ENCODE peak calls at places on chromosome 3, in seven cellular contexts. D is PC-9; P is CD8-positive, alpha-beta T cell; H is right cardiac atrium; J is colonic mucosa; Y is breast epithelium; S is aorta. G is an unnamed sample. For H3K4me1, the result is how much of the 10 kb centered on the place peaks cover.

GRCh38 chr3:71406945-71407629 is 176.4 kb downstream of the FOXP1 start:
- DNase-seq in D (no peak), P (no peak), H (no peak), J (no peak), Y (no peak), S (no peak), G (no peak)

GRCh38 chr3:46354984-46355383 is 1.1 kb downstream of the CCR2 start:
- DNase-seq in D (no peak), P (no peak), H (no peak), J (no peak), Y (no peak), S (no peak), G (no peak)

GRCh38 chr3:89635137-89635536 is 527.7 kb downstream of the EPHA3 start:
- DNase-seq in D (no peak), P (no peak), H (no peak), J (no peak), Y (no peak), S (no peak), G (no peak)

GRCh38 chr3:156218353-156218744 is 98.0 kb downstream of the KCNAB1 start:
- DNase-seq in D (peak), P (no peak), H (no peak), J (no peak), Y (no peak), S (no peak), G (no peak)

GRCh38 chr3:179279294-179279693 is 28.4 kb upstream of the KCNMB3 start:
- DNase-seq in D (no peak), P (no peak), H (no peak), J (no peak), Y (no peak), S (no peak), G (no peak)

GRCh38 chr3:15886521-15886920 is 88.7 kb upstream of the ANKRD28 start:
- DNase-seq in D (no peak), P (no peak), H (no peak), J (no peak), Y (no peak), S (no peak), G (no peak)

GRCh38 chr3:182717216-182717615 is 76.1 kb upstream of the ATP11B start:
- DNase-seq in D (peak), P (no peak), H (no peak), J (no peak), Y (no peak), S (no peak), G (no peak)

GRCh38 chr3:112555535-112556170 is 6.1 kb downstream of the ATG3 start:
- DNase-seq in D (no peak), P (no peak), H (no peak), J (no peak), Y (no peak), S (no peak), G (no peak)

GRCh38 chr3:197858598-197858997 is 67.5 kb downstream of the LRCH3 start:
- DNase-seq in D (no peak), P (no peak), H (no peak), J (no peak), Y (no peak), S (no peak), G (no peak)

GRCh38 chr3:119939087-119939486 is 155.2 kb downstream of the GSK3B start:
- DNase-seq in D (no peak), P (no peak), H (no peak), J (no peak), Y (no peak), S (no peak), G (no peak)

GRCh38 chr3:185270262-185270955 is 16.6 kb upstream of the EHHADH start:
- DNase-seq in D (no peak), P (no peak), H (no peak), J (peak), Y (no peak), S (no peak), G (no peak)

GRCh38 chr3:12556243-12556722 is 604 bp upstream of the MKRN2 start:
- DNase-seq in D (no peak), P (no peak), H (no peak), J (peak), Y (no peak), S (no peak), G (no peak)

GRCh38 chr3:194872669-194872977 is 186.9 kb downstream of the FAM43A start:
- DNase-seq in D (peak), P (no peak), H (no peak), J (no peak), Y (no peak), S (no peak), G (no peak)

GRCh38 chr3:169345662-169346331 is 317.7 kb downstream of the MECOM start:
- DNase-seq in D (no peak), P (no peak), H (no peak), J (no peak), Y (no peak), S (no peak), G (no peak)

GRCh38 chr3:130386604-130387263 is 41.3 kb downstream of the COL6A5 start:
- DNase-seq in D (no peak), P (no peak), H (no peak), J (no peak), Y (no peak), S (no peak), G (no peak)

GRCh38 chr3:172562881-172563835 is 39.9 kb upstream of the TNFSF10 start:
- DNase-seq in D (peak), P (no peak), H (no peak), J (peak), Y (no peak), S (no peak), G (no peak)

GRCh38 chr3:70242297-70242868 is 70.1 kb downstream of the MDFIC2 start:
- DNase-seq in D (no peak), P (no peak), H (no peak), J (no peak), Y (no peak), S (no peak), G (no peak)

GRCh38 chr3:195003006-195003892 is 267.7 kb downstream of the XXYLT1 start:
- DNase-seq in D (peak), P (peak), H (peak), J (peak), Y (peak), S (no peak), G (no peak)

GRCh38 chr3:191774485-191774884 is 313.5 kb downstream of the PYDC2 start:
- DNase-seq in D (peak), P (no peak), H (no peak), J (no peak), Y (no peak), S (no peak), G (no peak)

GRCh38 chr3:11185564-11186317 is 31.4 kb downstream of the HRH1 start:
- DNase-seq in D (peak), P (no peak), H (peak), J (peak), Y (peak), S (peak), G (no peak)

GRCh38 chr3:88075497-88075896 is 16.4 kb downstream of the ZNF654 start:
- DNase-seq in D (no peak), P (no peak), H (no peak), J (no peak), Y (no peak), S (no peak), G (no peak)

GRCh38 chr3:72288955-72289707 is 504.2 kb upstream of the PROK2 start:
- DNase-seq in D (no peak), P (peak), H (peak), J (no peak), Y (peak), S (peak), G (peak)

GRCh38 chr3:127988770-127989518 is 63.3 kb upstream of the SEC61A1 start:
- DNase-seq in D (peak), P (no peak), H (no peak), J (no peak), Y (no peak), S (no peak), G (no peak)

GRCh38 chr3:140008693-140008980 is 73.7 kb downstream of the CLSTN2 start:
- DNase-seq in D (no peak), P (no peak), H (no peak), J (no peak), Y (no peak), S (no peak), G (no peak)

GRCh38 chr3:126245811-126246727 is 65.7 kb upstream of the ALDH1L1 start:
- DNase-seq in D (no peak), P (no peak), H (peak), J (peak), Y (no peak), S (peak), G (no peak)

GRCh38 chr3:177464392-177465225 is 267.3 kb upstream of the TBL1XR1 start:
- DNase-seq in D (no peak), P (no peak), H (no peak), J (no peak), Y (no peak), S (no peak), G (no peak)

GRCh38 chr3:136380530-136380929 is 130.4 kb downstream of the PCCB start:
- DNase-seq in D (no peak), P (no peak), H (no peak), J (no peak), Y (no peak), S (no peak), G (no peak)

GRCh38 chr3:79845546-79845945 is 77.7 kb upstream of the ROBO1 start:
- DNase-seq in D (no peak), P (no peak), H (no peak), J (no peak), Y (no peak), S (no peak), G (no peak)

GRCh38 chr3:134803051-134803505 is 8.0 kb downstream of the EPHB1 start:
- DNase-seq in D (no peak), P (no peak), H (no peak), J (no peak), Y (no peak), S (no peak), G (no peak)

GRCh38 chr3:63582943-63583500 is 69.5 kb upstream of the SNTN start:
- DNase-seq in D (peak), P (no peak), H (no peak), J (no peak), Y (no peak), S (no peak), G (no peak)

GRCh38 chr3:45180051-45180450 is 33.9 kb upstream of the CDCP1 start:
- DNase-seq in D (no peak), P (no peak), H (no peak), J (no peak), Y (no peak), S (no peak), G (no peak)

GRCh38 chr3:25511972-25512721 is 84.1 kb downstream of the RARB start:
- DNase-seq in D (no peak), P (no peak), H (no peak), J (no peak), Y (no peak), S (no peak), G (no peak)
- H3K27ac ChIP-seq in D (no peak), P (no peak), H (peak), J (no peak), Y (no peak), S (no peak), G (no peak)

DNA sequence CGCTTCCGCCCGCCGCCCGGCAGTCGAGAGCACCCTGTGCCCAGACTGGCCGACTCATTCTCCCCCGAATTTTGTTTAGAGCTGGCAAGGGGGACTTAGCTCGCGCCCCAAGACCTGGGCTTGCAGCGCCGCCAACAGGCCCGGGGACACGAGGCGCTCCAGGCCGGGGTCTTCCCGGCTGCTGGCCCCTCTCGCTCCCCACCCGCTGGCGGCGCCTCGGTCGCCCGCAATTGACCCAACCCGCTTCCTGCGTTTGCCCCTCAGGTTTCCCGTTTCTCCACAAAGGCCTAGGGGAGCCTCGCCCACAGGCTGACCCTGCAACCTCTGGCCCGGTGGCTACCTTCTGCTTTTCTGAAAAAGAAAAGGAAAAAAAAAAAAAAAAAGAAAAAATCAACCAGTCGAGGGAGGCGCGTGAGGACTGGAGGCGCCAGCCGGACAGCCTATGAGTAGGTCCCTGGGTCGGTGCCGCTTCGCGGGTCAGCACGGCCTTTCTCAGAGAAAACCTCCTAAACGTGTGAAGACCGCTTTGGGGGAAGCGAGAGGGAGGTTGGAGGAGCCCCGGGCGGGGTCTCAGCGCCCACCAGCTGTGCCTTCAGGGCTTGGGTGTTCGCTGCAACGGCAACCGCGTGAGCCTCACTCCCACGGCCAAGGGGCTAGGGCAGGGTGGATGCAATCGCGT is 7.2 kb downstream of the FOXL2 start:
- DNase-seq in D (no peak), P (no peak), H (no peak), J (no peak), Y (no peak), S (no peak), G (no peak)
- H3K4me3 ChIP-seq in D (no peak), P (no peak), H (no peak), J (no peak), Y (no peak), S (no peak), G (no peak)

GRCh38 chr3:98735761-98736269 is 27.3 kb upstream of the ST3GAL6 start:
- DNase-seq in D (no peak), P (no peak), H (no peak), J (no peak), Y (no peak), S (no peak), G (no peak)
- H3K4me1 ChIP-seq in D (under half), P (under half), H (under half), J (under half), Y (under half), S (under half), G (under half)

GRCh38 chr3:25782636-25782937 is 656 bp downstream of the NGLY1 start:
- DNase-seq in D (no peak), P (no peak), H (no peak), J (no peak), Y (no peak), S (no peak), G (no peak)
- H3K27ac ChIP-seq in D (no peak), P (peak), H (no peak), J (peak), Y (peak), S (peak), G (peak)

GRCh38 chr3:59133350-59133749 is 83.5 kb upstream of the CFAP20DC start:
- DNase-seq in D (no peak), P (no peak), H (no peak), J (no peak), Y (no peak), S (no peak), G (no peak)
- H3K4me3 ChIP-seq in D (no peak), P (no peak), H (no peak), J (no peak), Y (no peak), S (no peak), G (no peak)

GRCh38 chr3:170809975-170810357 is 60.0 kb downstream of the RPL22L1 start:
- DNase-seq in D (peak), P (no peak), H (no peak), J (no peak), Y (no peak), S (no peak), G (no peak)

GRCh38 chr3:170809021-170809974 is 60.7 kb downstream of the RPL22L1 start:
- DNase-seq in D (peak), P (no peak), H (no peak), J (peak), Y (peak), S (no peak), G (no peak)

GRCh38 chr3:170811928-170812591 is 57.9 kb downstream of the RPL22L1 start:
- DNase-seq in D (peak), P (peak), H (peak), J (peak), Y (peak), S (no peak), G (peak)

GRCh38 chr3:170813261-170813660 is 56.7 kb downstream of the RPL22L1 start:
- DNase-seq in D (no peak), P (no peak), H (no peak), J (no peak), Y (no peak), S (no peak), G (no peak)

GRCh38 chr3:170811515-170811914 is 58.5 kb downstream of the RPL22L1 start:
- DNase-seq in D (peak), P (no peak), H (no peak), J (no peak), Y (no peak), S (no peak), G (no peak)
- H3K4me1 ChIP-seq in D (half or more), P (under half), H (under half), J (under half), Y (under half), S (under half), G (under half)

GRCh38 chr3:1446531-1446930 is 353.7 kb downstream of the CNTN6 start:
- DNase-seq in D (no peak), P (no peak), H (no peak), J (no peak), Y (no peak), S (no peak), G (no peak)
- H3K27ac ChIP-seq in D (no peak), P (no peak), H (no peak), J (no peak), Y (no peak), S (no peak), G (no peak)

DNA sequence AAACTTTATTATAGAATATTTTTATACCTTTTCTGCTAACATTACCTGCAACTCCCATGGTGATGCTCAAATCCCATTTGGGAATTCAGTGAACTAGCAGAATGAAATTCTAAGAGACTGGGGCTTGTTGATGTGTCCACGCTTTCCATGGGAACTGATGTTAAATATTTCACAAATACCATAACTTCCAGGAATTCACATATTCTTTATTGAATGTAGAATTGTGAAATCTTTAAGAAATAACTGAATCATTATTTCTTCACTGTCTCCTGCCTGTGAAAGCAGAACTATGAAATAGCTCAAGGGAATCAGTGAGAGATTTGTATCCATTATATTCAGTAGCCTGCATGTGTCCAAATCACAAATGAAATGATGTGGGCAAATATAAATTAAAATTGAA is 130.8 kb downstream of the SERPINI1 start:
- DNase-seq in D (no peak), P (no peak), H (no peak), J (no peak), Y (no peak), S (no peak), G (no peak)
- H3K4me3 ChIP-seq in D (no peak), P (no peak), H (peak), J (no peak), Y (no peak), S (no peak), G (no peak)

DNA sequence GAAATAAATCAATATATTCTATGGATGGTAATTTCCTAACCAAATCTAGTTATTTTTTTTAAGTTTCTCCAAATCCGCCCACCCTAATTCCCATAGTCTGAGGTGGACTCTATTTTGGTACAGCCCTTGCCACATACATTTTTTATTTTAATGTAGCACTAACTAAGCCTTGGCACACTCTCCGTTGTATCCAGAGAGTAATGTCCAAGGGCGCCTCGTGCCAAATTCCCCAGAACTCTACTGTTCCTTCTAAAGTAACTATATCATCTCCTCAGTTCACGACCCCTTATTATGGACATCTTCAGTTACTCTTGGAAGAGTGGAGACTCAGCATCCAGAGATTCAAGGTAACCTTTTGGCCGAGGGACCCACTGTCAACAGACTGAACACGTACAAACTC is 1.3 kb downstream of the VGLL3 start:
- DNase-seq in D (no peak), P (no peak), H (peak), J (no peak), Y (no peak), S (no peak), G (no peak)
- H3K4me1 ChIP-seq in D (under half), P (under half), H (under half), J (under half), Y (under half), S (under half), G (under half)